ENCODE peak calls at places on chromosomes 13 and 19, in nine cellular contexts. Y, M, L, F, T, Z, A, E and W are unnamed samples.
A peak's percentile ranks its signal among the peaks of the same experiment; 100 is the strongest.

GRCh38 chr19:48629599-48630288 is 7.4 kb downstream of the DBP start:
- DNase-seq in Y (peak; percentile 93), A (no peak), Z (no peak), T (no peak), M (no peak), F (peak; percentile 77), L (peak; percentile 40), E (peak; percentile 67), W (no peak)

GRCh38 chr19:7920520-7921301 is 573 bp downstream of the SNAPC2 start:
- DNase-seq in Z (peak; percentile 100), A (peak; percentile 97), Y (peak; percentile 99), E (peak; percentile 96), L (peak; percentile 99), M (peak; percentile 97), F (peak; percentile 100), T (peak; percentile 97), W (peak; percentile 100)

GRCh38 chr13:113883921-113884804 is 20.3 kb upstream of the GAS6 start:
- DNase-seq in T (no peak), Y (no peak), A (no peak), Z (no peak), F (no peak), E (no peak), M (no peak), L (no peak), W (no peak)

GRCh38 chr13:74092711-74093110 is 41.5 kb downstream of the KLF12 start:
- DNase-seq in E (no peak), T (no peak), Z (no peak), L (no peak), F (no peak), M (no peak), Y (no peak), A (no peak), W (no peak)

GRCh38 chr13:110044521-110045200 is 258.3 kb upstream of the IRS2 start:
- DNase-seq in M (peak; percentile 63), T (no peak), Z (no peak), A (no peak), F (no peak), Y (no peak), L (no peak), E (peak; percentile 42), W (no peak)

GRCh38 chr19:40223135-40223822 is 3.2 kb downstream of the CCNP start:
- DNase-seq in T (no peak), M (no peak), E (no peak), A (peak; percentile 79), F (no peak), Z (no peak), L (no peak), Y (peak; percentile 46), W (peak; percentile 24)

GRCh38 chr19:46840157-46840942 is 10.3 kb downstream of the AP2S1 start:
- DNase-seq in L (peak; percentile 48), T (no peak), A (peak; percentile 56), M (peak; percentile 83), Y (no peak), F (peak; percentile 72), Z (peak; percentile 40), E (peak; percentile 54), W (peak; percentile 19)

GRCh38 chr13:35599385-35599784 is 122.9 kb upstream of the MAB21L1 start:
- DNase-seq in L (no peak), Z (no peak), E (no peak), M (peak; percentile 15), Y (no peak), A (no peak), F (no peak), T (no peak), W (no peak)

GRCh38 chr19:3029070-3029923 is at the start of gene TLE2:
- DNase-seq in T (no peak), E (no peak), L (no peak), M (no peak), A (no peak), Y (no peak), Z (peak; percentile 24), F (no peak), W (no peak)

GRCh38 chr19:14091086-14091884 is 734 bp upstream of the SAMD1 start:
- DNase-seq in F (no peak), A (peak; percentile 26), E (peak; percentile 55), Y (peak; percentile 84), Z (peak; percentile 50), M (peak; percentile 51), L (no peak), T (peak; percentile 48), W (peak; percentile 23)

GRCh38 chr19:39846678-39847486 is 703 bp upstream of the FBL start:
- DNase-seq in M (peak; percentile 38), T (no peak), E (no peak), Y (peak; percentile 41), F (no peak), Z (no peak), A (no peak), L (no peak), W (no peak)

GRCh38 chr13:24212674-24213073 is 52.2 kb downstream of the SPATA13 start:
- DNase-seq in F (no peak), Y (no peak), Z (no peak), M (no peak), T (no peak), E (no peak), A (peak; percentile 25), L (peak; percentile 28), W (no peak)

GRCh38 chr19:6223461-6224307 is 56.1 kb downstream of the MLLT1 start:
- DNase-seq in Y (no peak), T (no peak), E (no peak), L (no peak), F (peak; percentile 66), Z (no peak), A (no peak), M (no peak), W (no peak)

GRCh38 chr13:76886292-76887061 is at the start of gene KCTD12:
- DNase-seq in T (peak; percentile 65), A (peak; percentile 13), Y (peak; percentile 84), E (peak; percentile 95), L (peak; percentile 79), M (peak; percentile 70), Z (peak; percentile 77), F (peak; percentile 93), W (peak; percentile 68)

GRCh38 chr19:3176715-3177501 is 1.7 kb upstream of the S1PR4 start:
- DNase-seq in L (no peak), Z (peak; percentile 64), T (peak; percentile 46), A (no peak), Y (peak; percentile 85), F (no peak), E (peak; percentile 59), M (peak; percentile 70), W (peak; percentile 64)

GRCh38 chr19:14561832-14562351 is 10.0 kb downstream of the NDUFB7 start:
- DNase-seq in M (no peak), A (no peak), T (no peak), Z (no peak), E (peak; percentile 44), Y (no peak), L (peak; percentile 81), F (peak; percentile 92), W (no peak)

GRCh38 chr19:38395381-38396127 is 7.1 kb downstream of the SPRED3 start:
- DNase-seq in L (no peak), Z (peak; percentile 55), F (no peak), T (no peak), E (no peak), M (no peak), Y (no peak), A (no peak), W (no peak)

GRCh38 chr13:113029487-113030258 is 60.7 kb downstream of the MCF2L start:
- DNase-seq in Z (peak; percentile 56), L (peak; percentile 31), T (peak; percentile 50), M (peak; percentile 6), A (no peak), F (no peak), E (no peak), Y (no peak), W (no peak)

GRCh38 chr13:23881408-23881785 is 7.8 kb downstream of the MIPEP start:
- DNase-seq in E (no peak), F (no peak), A (no peak), L (no peak), T (no peak), Z (no peak), Y (no peak), M (no peak), W (no peak)

GRCh38 chr13:40992678-40993077 is 26.4 kb downstream of the ELF1 start:
- DNase-seq in E (no peak), F (no peak), Y (no peak), Z (no peak), T (no peak), A (no peak), L (no peak), M (no peak), W (no peak)

GRCh38 chr19:35513231-35513974 is at the start of gene DMKN:
- DNase-seq in T (no peak), M (peak; percentile 60), Y (no peak), E (peak; percentile 58), Z (no peak), L (no peak), A (no peak), F (no peak), W (no peak)

GRCh38 chr13:43805681-43806128 is 18.9 kb upstream of the ENOX1 start:
- DNase-seq in A (no peak), L (no peak), T (no peak), M (peak; percentile 20), Y (no peak), E (peak; percentile 17), Z (no peak), F (no peak), W (no peak)

GRCh38 chr13:30564489-30564888 is 53.2 kb upstream of the USPL1 start:
- DNase-seq in Z (no peak), M (no peak), Y (no peak), A (no peak), F (no peak), E (no peak), T (no peak), L (no peak), W (no peak)

GRCh38 chr19:5880604-5881078 is 10.3 kb upstream of the FUT5 start:
- DNase-seq in T (no peak), F (peak; percentile 68), Z (no peak), M (peak; percentile 94), L (no peak), Y (peak; percentile 68), A (peak; percentile 74), E (peak; percentile 82), W (no peak)

GRCh38 chr19:38728752-38729541 is 15.3 kb downstream of the CAPN12 start:
- DNase-seq in E (no peak), F (peak; percentile 50), A (no peak), T (no peak), M (no peak), L (no peak), Z (no peak), Y (peak; percentile 30), W (no peak)

GRCh38 chr13:26310470-26310869 is 56.5 kb downstream of the CDK8 start:
- DNase-seq in E (no peak), M (no peak), F (no peak), Y (no peak), A (no peak), L (no peak), T (no peak), Z (no peak), W (no peak)

GRCh38 chr19:28406237-28406596 is 806.7 kb downstream of the UQCRFS1 start:
- DNase-seq in A (peak; percentile 11), M (no peak), Z (no peak), T (no peak), E (no peak), Y (no peak), L (no peak), F (no peak), W (no peak)